ENCODE peak calls at places on chromosomes 5 and 9, in four cellular contexts. R, M, I and W are unnamed samples.

GRCh38 chr5:83474170-83474796 is 2.7 kb downstream of the VCAN start:
- DNase-seq in R (peak; percentile 42), M (peak; percentile 94), I (peak; percentile 77), W (peak; percentile 77)

GRCh38 chr5:89208392-89208791 is 325.4 kb upstream of the MEF2C start:
- DNase-seq in R (no peak), M (no peak), I (no peak), W (no peak)

GRCh38 chr9:78919701-78920100 is 622.8 kb downstream of the PSAT1 start:
- DNase-seq in R (no peak), M (no peak), I (no peak), W (no peak)

GRCh38 chr9:72636621-72637020 is 115.2 kb downstream of the TMC1 start:
- DNase-seq in R (no peak), M (no peak), I (no peak), W (no peak)

GRCh38 chr5:122844916-122845252 is 529 bp upstream of the SNX24 start:
- DNase-seq in R (no peak), M (no peak), I (peak; percentile 60), W (peak; percentile 51)

GRCh38 chr9:6968271-6968670 is 210.5 kb downstream of the KDM4C start:
- DNase-seq in R (no peak), M (no peak), I (no peak), W (no peak)

GRCh38 chr5:127685662-127686061 is 17.5 kb upstream of the CCDC192 start:
- DNase-seq in R (no peak), M (no peak), I (no peak), W (no peak)

GRCh38 chr9:114223564-114224246 is 68.4 kb downstream of the COL27A1 start:
- DNase-seq in R (no peak), M (no peak), I (no peak), W (no peak)

GRCh38 chr9:21481470-21482057 is 549 bp downstream of the IFNE start:
- DNase-seq in R (no peak), M (no peak), I (no peak), W (no peak)

GRCh38 chr9:4306066-4306787 is 6.4 kb upstream of the GLIS3 start:
- DNase-seq in R (no peak), M (no peak), I (no peak), W (no peak)

GRCh38 chr5:86866036-86866435 is 248.3 kb downstream of the COX7C start:
- DNase-seq in R (no peak), M (no peak), I (no peak), W (no peak)

GRCh38 chr5:128667751-128668150 is 129.7 kb upstream of the FBN2 start:
- DNase-seq in R (no peak), M (no peak), I (no peak), W (no peak)

GRCh38 chr9:15357050-15357653 is 50.1 kb upstream of the TTC39B start:
- DNase-seq in R (peak; percentile 28), M (peak; percentile 8), I (no peak), W (no peak)

GRCh38 chr5:164002653-164003052 is 497.2 kb downstream of the MAT2B start:
- DNase-seq in R (no peak), M (no peak), I (no peak), W (no peak)

GRCh38 chr9:14812806-14813205 is 90.3 kb upstream of the CER1 start:
- DNase-seq in R (no peak), M (no peak), I (no peak), W (no peak)

GRCh38 chr5:6424110-6424659 is 24.5 kb upstream of the UBE2QL1 start:
- DNase-seq in R (no peak), M (no peak), I (no peak), W (no peak)

GRCh38 chr5:169861934-169862333 is 118.4 kb downstream of the INSYN2B start:
- DNase-seq in R (no peak), M (no peak), I (no peak), W (no peak)

GRCh38 chr9:99399476-99399875 is 177.4 kb downstream of the SEC61B start:
- DNase-seq in R (no peak), M (no peak), I (no peak), W (no peak)

GRCh38 chr9:36166150-36166927 is 2.8 kb upstream of the CCIN start:
- DNase-seq in R (peak; percentile 87), M (peak; percentile 86), I (peak; percentile 91), W (peak; percentile 96)

GRCh38 chr5:141496038-141496437 is 7.2 kb downstream of the PCDHGC5 start:
- DNase-seq in R (no peak), M (no peak), I (no peak), W (no peak)

GRCh38 chr9:16869140-16869903 is 1.1 kb downstream of the BNC2 start:
- DNase-seq in R (no peak), M (peak; percentile 63), I (no peak), W (no peak)

GRCh38 chr5:159459132-159459627 is 128.9 kb upstream of the IL12B start:
- DNase-seq in R (no peak), M (no peak), I (no peak), W (no peak)

GRCh38 chr9:33517373-33517772 is 6.7 kb upstream of the ANKRD18B start:
- DNase-seq in R (no peak), M (peak; percentile 39), I (peak; percentile 48), W (peak; percentile 17)

GRCh38 chr9:37293664-37294524 is 128.6 kb upstream of the GRHPR start:
- DNase-seq in R (no peak), M (peak; percentile 11), I (peak; percentile 24), W (peak; percentile 39)

DNA sequence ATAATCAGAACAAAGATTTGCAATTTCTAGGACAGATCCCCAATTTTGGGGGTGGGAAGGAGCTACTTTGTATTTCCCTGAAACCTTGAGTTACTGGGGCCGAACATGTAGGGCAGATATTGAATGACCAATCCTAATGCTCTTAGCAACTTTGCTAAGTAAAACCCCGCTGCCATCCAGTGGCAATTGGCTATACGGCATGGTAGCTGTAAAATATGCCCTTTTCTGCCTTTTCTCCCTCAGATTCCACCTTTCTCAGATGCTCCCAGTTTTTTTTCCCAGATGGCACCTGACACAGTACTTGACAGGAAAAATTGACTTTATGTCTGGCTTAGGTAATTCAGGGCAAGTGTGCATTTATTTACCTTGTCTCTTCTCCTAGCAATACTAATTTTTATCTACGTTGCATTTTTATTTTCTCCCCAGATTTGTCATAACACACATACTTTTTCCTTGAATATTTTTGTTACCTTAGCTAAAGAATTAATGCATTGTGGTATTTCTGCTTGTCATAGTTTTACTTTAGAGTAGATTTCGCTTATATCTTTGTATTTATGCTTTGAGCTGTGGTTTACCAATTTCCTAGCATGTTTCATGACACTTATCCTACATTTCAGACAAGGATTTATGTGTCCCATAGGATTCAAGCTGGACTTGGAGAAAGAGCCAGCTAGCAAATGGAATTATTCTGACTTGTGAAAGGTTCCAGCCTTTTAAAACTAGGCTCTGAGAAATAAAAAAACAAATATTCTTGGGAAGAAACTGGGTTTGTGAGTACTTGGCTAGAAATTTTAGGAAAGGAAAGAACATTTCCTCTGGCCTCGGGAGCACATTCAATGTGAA is 37.3 kb downstream of the PIK3R1 start:
- DNase-seq in R (peak; percentile 53), M (peak; percentile 85), I (peak; percentile 38), W (peak; percentile 60)
- TF ChIP-seq CTCF in R (no peak), M (peak; percentile 84), I (peak; percentile 46), W (peak; percentile 70)

GRCh38 chr5:145104106-145104505 is 731.0 kb downstream of the PRELID2 start:
- DNase-seq in R (no peak), M (no peak), I (no peak), W (no peak)

GRCh38 chr5:145101246-145101645 is 733.9 kb downstream of the PRELID2 start:
- DNase-seq in R (no peak), M (peak; percentile 20), I (peak; percentile 4), W (no peak)
- TF ChIP-seq CTCF in R (no peak), M (peak; percentile 64), I (peak; percentile 43), W (peak; percentile 29)

DNA sequence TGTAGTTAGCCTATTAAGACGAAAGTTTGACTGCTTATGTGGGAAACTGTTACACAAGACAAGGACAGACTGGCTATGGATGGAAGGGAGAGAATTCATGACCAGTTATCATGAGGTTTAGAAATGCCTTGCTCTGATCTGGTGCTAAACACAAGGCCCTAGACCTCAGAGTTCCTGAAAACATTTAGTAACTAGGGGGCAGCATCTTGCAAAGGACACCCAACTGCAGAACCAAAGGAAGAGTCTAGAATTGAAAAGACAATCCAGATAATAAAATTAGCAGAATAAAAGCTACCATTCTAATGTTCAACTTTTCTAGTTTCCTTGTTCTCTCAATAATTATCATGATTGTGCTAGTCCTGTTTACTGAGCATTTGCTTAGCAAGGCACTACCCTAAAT is 130.5 kb upstream of the GPR151 start:
- DNase-seq in R (no peak), M (no peak), I (no peak), W (no peak)
- TF ChIP-seq CTCF in R (no peak), M (no peak), I (no peak), W (no peak)

DNA sequence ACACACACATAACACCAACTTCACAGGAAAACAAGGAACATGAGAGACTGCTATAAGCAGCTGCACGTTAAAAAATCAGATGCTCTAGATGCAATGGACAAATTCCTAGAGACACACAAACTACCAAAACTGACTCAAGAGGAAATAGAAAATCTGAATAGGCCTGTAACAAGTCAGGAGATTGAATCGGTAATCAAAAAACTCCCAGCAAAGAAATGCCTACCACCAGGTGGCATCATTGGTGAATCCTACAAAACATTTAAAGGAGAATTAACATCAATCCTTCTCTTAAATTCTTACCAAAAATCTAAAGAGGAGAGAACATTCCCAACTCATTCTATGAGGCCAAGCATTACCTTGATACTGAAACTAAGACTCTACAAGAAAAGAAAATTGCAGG is 54.9 kb downstream of the NDST1 start:
- DNase-seq in R (no peak), M (peak; percentile 40), I (no peak), W (no peak)
- TF ChIP-seq CTCF in R (no peak), M (peak; percentile 66), I (peak; percentile 3), W (peak; percentile 33)

DNA sequence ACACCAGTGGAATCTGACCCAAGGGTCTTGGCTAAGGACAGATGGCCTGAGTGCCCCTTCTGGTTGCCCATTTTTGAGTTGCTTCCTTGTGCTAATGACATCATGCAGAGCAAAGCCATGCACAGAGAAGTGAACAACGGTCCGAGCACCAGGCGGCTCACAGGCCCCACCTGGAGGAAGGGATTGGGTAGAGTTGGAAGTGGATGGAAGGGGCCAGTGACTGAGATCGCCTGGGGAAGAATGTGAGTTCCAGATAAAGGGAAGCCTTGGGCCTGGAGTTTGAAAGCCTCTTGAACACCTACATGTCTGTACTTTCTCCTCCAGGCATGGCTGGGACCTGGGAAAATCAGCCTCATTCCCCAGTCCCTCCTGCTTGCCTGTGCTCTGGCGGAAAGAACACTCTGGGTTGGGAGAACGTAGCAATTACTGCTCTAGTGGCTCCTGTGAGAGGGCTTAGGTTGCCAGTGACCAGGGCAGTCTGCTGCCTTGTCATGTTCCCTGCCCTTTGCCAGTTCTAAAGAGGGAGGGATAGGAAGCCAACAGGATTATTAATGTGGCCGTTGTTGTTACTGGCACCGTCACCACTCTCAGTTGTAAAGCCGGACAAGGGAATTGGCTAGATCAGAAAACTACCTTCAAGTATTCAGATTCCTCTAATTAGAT is 62.5 kb upstream of the PTPN3 start:
- DNase-seq in R (no peak), M (peak; percentile 57), I (no peak), W (no peak)
- TF ChIP-seq CTCF in R (no peak), M (peak; percentile 58), I (no peak), W (no peak)

DNA sequence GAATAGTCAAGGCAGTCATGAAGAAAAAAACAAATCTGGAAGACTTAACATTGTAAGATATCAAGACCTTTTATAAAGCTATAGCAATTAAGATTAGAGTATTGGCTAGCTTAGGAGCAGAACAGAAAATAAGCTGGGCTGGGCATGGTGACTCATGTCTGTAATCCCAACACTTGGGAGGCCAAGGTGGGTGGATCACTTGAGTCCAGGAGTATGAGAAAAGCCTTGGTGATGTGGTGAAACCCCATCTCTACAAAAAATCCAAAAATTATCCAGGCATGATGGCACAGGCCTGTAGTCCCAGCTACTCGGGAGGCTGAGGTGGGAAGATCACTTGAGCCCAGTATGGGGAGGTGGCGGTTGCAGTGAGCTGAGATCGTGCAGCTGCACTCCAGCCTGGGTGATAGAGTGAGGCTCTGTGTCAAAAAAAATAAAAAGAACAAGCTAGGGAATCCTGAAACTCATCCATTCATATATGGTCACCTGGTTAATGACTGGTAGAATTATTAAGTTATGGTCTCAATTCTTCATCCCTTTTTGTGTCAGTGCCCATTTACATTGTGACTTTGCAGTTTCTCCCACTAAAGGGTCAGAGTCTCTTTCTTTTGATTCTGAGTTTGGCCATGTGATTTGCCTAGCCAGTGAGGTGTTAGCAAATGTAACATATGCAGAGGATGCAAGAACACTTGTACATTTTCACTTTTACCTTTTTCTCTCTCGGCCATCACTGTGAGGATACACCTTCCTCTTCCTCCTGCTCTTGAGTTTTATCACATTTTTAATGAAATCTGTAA is 144.6 kb upstream of the SGCD start:
- DNase-seq in R (no peak), M (no peak), I (no peak), W (no peak)
- TF ChIP-seq CTCF in R (no peak), M (no peak), I (no peak), W (no peak)